ENCODE peak calls at places on chromosome 16, in six cellular contexts. P, B, N, K, S and F are unnamed samples.

GRCh38 chr16:55773859-55774549 is 58.9 kb downstream of the CES1 start:
- DNase-seq in P (no peak), B (no peak), N (peak), K (no peak), S (no peak), F (no peak)

GRCh38 chr16:10949424-10949970 is 5.1 kb downstream of the CLEC16A start:
- DNase-seq in P (no peak), B (peak), N (no peak), K (no peak), S (no peak), F (no peak)

GRCh38 chr16:87323727-87324410 is 6.7 kb upstream of the C16orf95 start:
- DNase-seq in P (no peak), B (no peak), N (no peak), K (no peak), S (no peak), F (no peak)

GRCh38 chr16:24848065-24848464 is 2.3 kb downstream of the SLC5A11 start:
- DNase-seq in P (no peak), B (no peak), N (no peak), K (no peak), S (no peak), F (no peak)

GRCh38 chr16:4115209-4115940 is 867 bp downstream of the ADCY9 start:
- DNase-seq in P (peak), B (peak), N (peak), K (peak), S (peak), F (peak)

GRCh38 chr16:52191533-52192134 is 355.3 kb downstream of the TOX3 start:
- DNase-seq in P (peak), B (peak), N (peak), K (peak), S (peak), F (peak)

GRCh38 chr16:53504161-53504663 is 1.2 kb upstream of the AKTIP start:
- DNase-seq in P (no peak), B (no peak), N (no peak), K (peak), S (no peak), F (peak)

GRCh38 chr16:19783363-19783762 is 65.3 kb downstream of the IQCK start:
- DNase-seq in P (no peak), B (no peak), N (no peak), K (no peak), S (no peak), F (no peak)

GRCh38 chr16:4244254-4244812 is 2.5 kb upstream of the SRL start:
- DNase-seq in P (no peak), B (no peak), N (no peak), K (peak), S (no peak), F (no peak)

GRCh38 chr16:52256310-52257078 is 290.4 kb downstream of the TOX3 start:
- DNase-seq in P (no peak), B (no peak), N (no peak), K (no peak), S (no peak), F (no peak)